ENCODE peak calls at places on chromosomes 13 and 19, in four cellular contexts. J is cardiac muscle cell, M is hepatocyte, O is left ventricle myocardium inferior. N is an unnamed sample.

GRCh38 chr19:16896913-16897571 is 8.2 kb downstream of the F2RL3 start:
- DNase-seq in J (peak), M (peak), O (peak), N (peak)

GRCh38 chr13:52852444-52852843 is 4.0 kb upstream of the PCDH8 start:
- DNase-seq in J (no peak), M (no peak), O (no peak), N (no peak)

GRCh38 chr13:70568571-70568970 is 460.3 kb upstream of the KLHL1 start:
- DNase-seq in J (peak), M (peak), O (no peak), N (peak)

GRCh38 chr19:3276341-3276799 is 51.9 kb downstream of the CELF5 start:
- DNase-seq in J (no peak), M (peak), O (no peak), N (no peak)

GRCh38 chr13:28325022-28325421 is 169.9 kb downstream of the FLT1 start:
- DNase-seq in J (no peak), M (no peak), O (no peak), N (no peak)

GRCh38 chr13:68628994-68629393 is 1398.9 kb upstream of the PCDH9 start:
- DNase-seq in J (no peak), M (no peak), O (no peak), N (no peak)

GRCh38 chr19:32224371-32225244 is 120.8 kb upstream of the ZNF507 start:
- DNase-seq in J (peak), M (peak), O (peak), N (no peak)

GRCh38 chr13:87089391-87089790 is 581.8 kb upstream of the SLITRK5 start:
- DNase-seq in J (no peak), M (no peak), O (no peak), N (peak)

GRCh38 chr13:29569253-29570057 is 26.0 kb downstream of the SLC7A1 start:
- DNase-seq in J (no peak), M (no peak), O (no peak), N (no peak)

GRCh38 chr19:16520986-16521624 is 21.1 kb downstream of the CHERP start:
- DNase-seq in J (no peak), M (no peak), O (no peak), N (no peak)

GRCh38 chr13:23087884-23088283 is 92.9 kb upstream of the SGCG start:
- DNase-seq in J (peak), M (peak), O (no peak), N (no peak)

GRCh38 chr13:90201198-90201597 is 1146.3 kb upstream of the MIR17HG start:
- DNase-seq in J (peak), M (peak), O (no peak), N (no peak)

GRCh38 chr13:30257433-30258099 is 49.8 kb downstream of the KATNAL1 start:
- DNase-seq in J (peak), M (peak), O (no peak), N (peak)

GRCh38 chr19:21789761-21790160 is 22.4 kb upstream of the ZNF100 start:
- DNase-seq in J (no peak), M (no peak), O (no peak), N (no peak)

GRCh38 chr19:41897181-41897580 is 14.2 kb downstream of the ARHGEF1 start:
- DNase-seq in J (no peak), M (no peak), O (no peak), N (no peak)

GRCh38 chr19:42114412-42114811 is 17.8 kb downstream of the POU2F2 start:
- DNase-seq in J (no peak), M (no peak), O (no peak), N (no peak)

GRCh38 chr19:17718467-17718987 is 753 bp upstream of the MAP1S start:
- DNase-seq in J (no peak), M (no peak), O (no peak), N (no peak)

GRCh38 chr19:4738734-4739133 is 15.1 kb upstream of the DPP9 start:
- DNase-seq in J (no peak), M (no peak), O (no peak), N (no peak)

GRCh38 chr13:47521895-47522487 is 479.1 kb downstream of the SUCLA2 start:
- DNase-seq in J (no peak), M (no peak), O (no peak), N (no peak)

GRCh38 chr13:110912651-110913051 is 2.2 kb downstream of the ANKRD10 start:
- DNase-seq in J (peak), M (peak), O (no peak), N (no peak)

GRCh38 chr13:42377640-42378382 is 105.9 kb downstream of the AKAP11 start:
- DNase-seq in J (no peak), M (no peak), O (no peak), N (no peak)

GRCh38 chr13:51066091-51066831 is 44.8 kb downstream of the C13orf42 start:
- DNase-seq in J (no peak), M (no peak), O (no peak), N (peak)

GRCh38 chr19:5809053-5809452 is 4.2 kb downstream of the NRTN start:
- DNase-seq in J (no peak), M (peak), O (no peak), N (no peak)

GRCh38 chr13:64709079-64709478 is 2521.1 kb downstream of the PCDH9 start:
- DNase-seq in J (no peak), M (peak), O (no peak), N (no peak)

GRCh38 chr19:33298146-33298911 is 4.0 kb downstream of the CEBPA start:
- DNase-seq in J (no peak), M (peak), O (no peak), N (no peak)

GRCh38 chr19:54459282-54460229 is 4.0 kb downstream of the LENG9 start:
- DNase-seq in J (no peak), M (no peak), O (no peak), N (no peak)

GRCh38 chr19:17948967-17949930 is 16.4 kb downstream of the CCDC124 start:
- DNase-seq in J (no peak), M (no peak), O (no peak), N (no peak)

GRCh38 chr13:110398564-110399507 is 91.8 kb downstream of the COL4A2 start:
- DNase-seq in J (peak), M (no peak), O (no peak), N (peak)

GRCh38 chr13:37429976-37430375 is 168.6 kb downstream of the POSTN start:
- DNase-seq in J (no peak), M (no peak), O (no peak), N (peak)

GRCh38 chr19:43316591-43317319 is 36.7 kb upstream of the CD177 start:
- DNase-seq in J (no peak), M (peak), O (no peak), N (no peak)

GRCh38 chr13:112894673-112895481 is 74.1 kb upstream of the MCF2L start:
- DNase-seq in J (peak), M (peak), O (peak), N (no peak)

GRCh38 chr19:5903502-5904301 is at the start of gene NDUFA11:
- DNase-seq in J (peak), M (peak), O (peak), N (peak)

GRCh38 chr13:41007359-41008118 is 11.6 kb downstream of the ELF1 start:
- DNase-seq in J (no peak), M (no peak), O (no peak), N (no peak)

GRCh38 chr13:97976551-97977375 is 23.3 kb downstream of the IPO5 start:
- DNase-seq in J (no peak), M (peak), O (no peak), N (no peak)

GRCh38 chr13:85582890-85583289 is 216.3 kb downstream of the SLITRK6 start:
- DNase-seq in J (no peak), M (no peak), O (no peak), N (no peak)

GRCh38 chr19:41532526-41532925 is 43.4 kb upstream of the CEACAM21 start:
- DNase-seq in J (no peak), M (no peak), O (no peak), N (no peak)

GRCh38 chr13:102191951-102192461 is 209.8 kb downstream of the FGF14 start:
- DNase-seq in J (no peak), M (no peak), O (no peak), N (peak)

GRCh38 chr13:21573920-21574712 is 29.9 kb downstream of the MICU2 start:
- DNase-seq in J (no peak), M (no peak), O (no peak), N (no peak)

GRCh38 chr19:11405846-11406643 is 13.1 kb downstream of the RGL3 start:
- DNase-seq in J (no peak), M (no peak), O (no peak), N (no peak)
- TF ChIP-seq CTCF in J (peak), M (no peak), O (peak), N (peak)

GRCh38 chr19:48631254-48631653 is 5.9 kb downstream of the DBP start:
- DNase-seq in J (no peak), M (no peak), O (no peak), N (no peak)
- H3K4me3 ChIP-seq in J (no peak), M (no peak), O (peak), N (no peak)

DNA sequence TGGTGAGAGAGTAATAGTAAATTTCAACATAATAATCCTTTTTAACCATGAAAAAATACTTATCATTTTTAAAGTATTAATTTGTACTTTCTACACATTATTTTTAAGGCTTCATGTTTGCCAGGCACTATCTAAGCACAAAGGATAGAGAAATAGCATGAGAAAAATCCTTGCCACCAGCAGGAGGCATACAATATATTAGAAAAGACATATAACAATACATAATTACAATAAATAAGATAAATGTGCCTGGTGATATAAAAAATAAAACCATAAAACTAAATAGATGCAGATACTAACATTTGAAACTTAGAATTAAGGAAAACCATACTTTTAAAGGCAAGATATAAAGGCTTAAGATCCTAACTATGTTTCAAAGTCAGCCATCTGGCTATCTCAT is 1256.4 kb downstream of the DIAPH3 start:
- DNase-seq in J (no peak), M (no peak), O (no peak), N (no peak)
- TF ChIP-seq CTCF in J (peak), M (no peak), O (no peak), N (peak)

GRCh38 chr19:38183227-38183914 is 40.7 kb downstream of the DPF1 start:
- DNase-seq in J (peak), M (no peak), O (peak), N (no peak)
- H3K4me3 ChIP-seq in J (peak), M (no peak), O (peak), N (no peak)

GRCh38 chr13:60617863-60618733 is 221.1 kb downstream of the TDRD3 start:
- DNase-seq in J (peak), M (peak), O (no peak), N (peak)
- TF ChIP-seq CTCF in J (peak), M (peak), O (peak), N (peak)

DNA sequence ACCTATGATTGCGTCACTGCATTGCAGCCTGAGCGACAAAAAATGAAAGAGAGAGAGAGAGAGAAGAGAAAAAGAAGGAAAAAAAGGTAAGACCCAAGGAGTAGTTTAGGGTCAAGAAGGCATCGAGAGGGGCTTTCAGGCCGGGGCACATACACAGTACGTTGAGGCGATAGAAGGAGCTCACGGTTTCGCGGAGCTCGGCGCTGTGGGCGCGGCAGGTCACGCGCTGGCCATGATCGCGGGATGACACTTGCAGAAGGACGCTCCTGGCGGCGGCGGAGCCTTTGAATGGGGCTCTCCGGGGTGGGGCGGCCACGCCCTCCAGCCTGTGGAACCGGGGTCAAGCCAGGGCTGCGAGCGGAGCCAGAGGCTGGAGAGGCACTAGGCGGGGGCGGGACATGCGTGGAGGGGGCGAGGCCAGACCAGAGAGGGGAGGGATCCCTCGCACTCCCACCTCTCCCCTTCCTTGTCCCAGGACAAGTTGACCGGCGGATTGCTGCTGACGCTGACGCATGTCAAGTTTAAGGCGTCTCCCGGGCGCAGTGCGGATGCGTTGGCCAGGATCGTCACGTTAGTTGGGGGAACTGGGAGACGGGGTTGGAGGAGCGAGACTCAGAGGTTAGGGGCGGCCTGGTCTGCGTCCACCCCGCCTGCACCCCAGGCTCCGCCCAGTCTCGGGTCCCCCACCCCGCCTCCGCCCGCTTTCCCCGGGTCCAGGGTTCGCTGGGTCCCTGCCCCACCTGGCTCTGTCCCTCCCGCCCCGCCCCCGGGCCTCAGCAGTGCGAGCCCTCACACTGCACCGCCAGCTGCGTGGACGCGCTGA is 6.9 kb downstream of the NPHS1 start:
- DNase-seq in J (peak), M (peak), O (no peak), N (no peak)
- H3K4me3 ChIP-seq in J (peak), M (peak), O (peak), N (no peak)

GRCh38 chr19:46020819-46021125 is 2.1 kb downstream of the PGLYRP1 start:
- DNase-seq in J (no peak), M (no peak), O (no peak), N (no peak)

GRCh38 chr19:46023311-46023779 is 492 bp upstream of the PGLYRP1 start:
- DNase-seq in J (no peak), M (no peak), O (no peak), N (no peak)

GRCh38 chr19:46022061-46022430 is 807 bp downstream of the PGLYRP1 start:
- DNase-seq in J (no peak), M (no peak), O (no peak), N (no peak)

GRCh38 chr19:46022431-46023310 is at the start of gene PGLYRP1:
- DNase-seq in J (no peak), M (peak), O (no peak), N (no peak)

GRCh38 chr19:46021531-46022041 is 1.3 kb downstream of the PGLYRP1 start:
- DNase-seq in J (no peak), M (no peak), O (no peak), N (no peak)
- TF ChIP-seq CTCF in J (no peak), M (no peak), O (no peak), N (no peak)